ENCODE peak calls at places on chromosomes 3 and 15, in seven cellular contexts. One of them, this sample, is unnamed.

GRCh38 chr15:47944911-47945310 is 175.9 kb upstream of the SLC24A5 start:
- DNase-seq in heart left ventricle: no peak
- DNase-seq in left ventricle myocardium inferior: no peak
- DNase-seq in cardiac muscle cell: no peak
- DNase-seq in heart right ventricle: no peak
- DNase-seq in psoas muscle: no peak
- DNase-seq in breast epithelium: no peak
- DNase-seq in this sample: no peak

GRCh38 chr3:154992655-154993054 is 87.5 kb upstream of the MME start:
- DNase-seq in heart left ventricle: no peak
- DNase-seq in left ventricle myocardium inferior: no peak
- DNase-seq in cardiac muscle cell: no peak
- DNase-seq in heart right ventricle: no peak
- DNase-seq in psoas muscle: no peak
- DNase-seq in breast epithelium: no peak
- DNase-seq in this sample: no peak

GRCh38 chr15:75801859-75802593 is 41.2 kb upstream of the UBE2Q2 start:
- DNase-seq in heart left ventricle: peak; percentile 89
- DNase-seq in left ventricle myocardium inferior: peak; percentile 82
- DNase-seq in cardiac muscle cell: peak; percentile 77
- DNase-seq in heart right ventricle: peak; percentile 78
- DNase-seq in psoas muscle: peak; percentile 91
- DNase-seq in breast epithelium: peak; percentile 72
- DNase-seq in this sample: peak; percentile 78

GRCh38 chr15:39919740-39920509 is at the start of gene GPR176:
- DNase-seq in heart left ventricle: peak; percentile 51
- DNase-seq in left ventricle myocardium inferior: peak; percentile 24
- DNase-seq in cardiac muscle cell: peak; percentile 90
- DNase-seq in heart right ventricle: peak; percentile 15
- DNase-seq in psoas muscle: peak; percentile 52
- DNase-seq in breast epithelium: no peak
- DNase-seq in this sample: peak; percentile 26

GRCh38 chr15:74314897-74315438 is 52.5 kb downstream of the CYP11A1 start:
- DNase-seq in heart left ventricle: peak; percentile 49
- DNase-seq in left ventricle myocardium inferior: peak; percentile 29
- DNase-seq in cardiac muscle cell: no peak
- DNase-seq in heart right ventricle: no peak
- DNase-seq in psoas muscle: peak; percentile 73
- DNase-seq in breast epithelium: no peak
- DNase-seq in this sample: peak; percentile 49

GRCh38 chr3:13174011-13174802 is 101.0 kb upstream of the IQSEC1 start:
- DNase-seq in heart left ventricle: no peak
- DNase-seq in left ventricle myocardium inferior: no peak
- DNase-seq in cardiac muscle cell: no peak
- DNase-seq in heart right ventricle: no peak
- DNase-seq in psoas muscle: no peak
- DNase-seq in breast epithelium: no peak
- DNase-seq in this sample: no peak

GRCh38 chr15:70068783-70069565 is 28.7 kb downstream of the TLE3 start:
- DNase-seq in heart left ventricle: no peak
- DNase-seq in left ventricle myocardium inferior: no peak
- DNase-seq in cardiac muscle cell: no peak
- DNase-seq in heart right ventricle: no peak
- DNase-seq in psoas muscle: no peak
- DNase-seq in breast epithelium: no peak
- DNase-seq in this sample: no peak

GRCh38 chr3:102129774-102130608 is 280.7 kb downstream of the NFKBIZ start:
- DNase-seq in heart left ventricle: peak; percentile 26
- DNase-seq in left ventricle myocardium inferior: peak; percentile 18
- DNase-seq in cardiac muscle cell: peak; percentile 87
- DNase-seq in heart right ventricle: no peak
- DNase-seq in psoas muscle: no peak
- DNase-seq in breast epithelium: no peak
- DNase-seq in this sample: no peak

GRCh38 chr3:12963869-12964712 is 109.1 kb downstream of the IQSEC1 start:
- DNase-seq in heart left ventricle: peak; percentile 58
- DNase-seq in left ventricle myocardium inferior: no peak
- DNase-seq in cardiac muscle cell: peak; percentile 36
- DNase-seq in heart right ventricle: peak; percentile 42
- DNase-seq in psoas muscle: peak; percentile 58
- DNase-seq in breast epithelium: no peak
- DNase-seq in this sample: no peak

GRCh38 chr3:126439346-126439967 is 36.2 kb downstream of the ZXDC start:
- DNase-seq in heart left ventricle: no peak
- DNase-seq in left ventricle myocardium inferior: no peak
- DNase-seq in cardiac muscle cell: no peak
- DNase-seq in heart right ventricle: no peak
- DNase-seq in psoas muscle: no peak
- DNase-seq in breast epithelium: no peak
- DNase-seq in this sample: no peak

GRCh38 chr3:13159890-13160289 is 86.7 kb upstream of the IQSEC1 start:
- DNase-seq in heart left ventricle: no peak
- DNase-seq in left ventricle myocardium inferior: no peak
- DNase-seq in cardiac muscle cell: no peak
- DNase-seq in heart right ventricle: no peak
- DNase-seq in psoas muscle: no peak
- DNase-seq in breast epithelium: peak; percentile 7
- DNase-seq in this sample: no peak

GRCh38 chr15:63465104-63465503 is 39.3 kb upstream of the USP3 start:
- DNase-seq in heart left ventricle: no peak
- DNase-seq in left ventricle myocardium inferior: no peak
- DNase-seq in cardiac muscle cell: peak; percentile 69
- DNase-seq in heart right ventricle: no peak
- DNase-seq in psoas muscle: no peak
- DNase-seq in breast epithelium: no peak
- DNase-seq in this sample: no peak

GRCh38 chr3:60079076-60079475 is 1029.3 kb upstream of the CFAP20DC start:
- DNase-seq in heart left ventricle: no peak
- DNase-seq in left ventricle myocardium inferior: no peak
- DNase-seq in cardiac muscle cell: no peak
- DNase-seq in heart right ventricle: no peak
- DNase-seq in psoas muscle: no peak
- DNase-seq in breast epithelium: no peak
- DNase-seq in this sample: no peak

GRCh38 chr15:85129881-85130280 is 148.2 kb downstream of the PDE8A start:
- DNase-seq in heart left ventricle: no peak
- DNase-seq in left ventricle myocardium inferior: no peak
- DNase-seq in cardiac muscle cell: no peak
- DNase-seq in heart right ventricle: no peak
- DNase-seq in psoas muscle: no peak
- DNase-seq in breast epithelium: no peak
- DNase-seq in this sample: no peak

GRCh38 chr3:62325896-62326295 is 47.5 kb downstream of the FEZF2 start:
- DNase-seq in heart left ventricle: no peak
- DNase-seq in left ventricle myocardium inferior: no peak
- DNase-seq in cardiac muscle cell: no peak
- DNase-seq in heart right ventricle: no peak
- DNase-seq in psoas muscle: no peak
- DNase-seq in breast epithelium: no peak
- DNase-seq in this sample: no peak

GRCh38 chr3:128804017-128804816 is 75.2 kb upstream of the ACAD9 start:
- DNase-seq in heart left ventricle: no peak
- DNase-seq in left ventricle myocardium inferior: no peak
- DNase-seq in cardiac muscle cell: peak; percentile 59
- DNase-seq in heart right ventricle: no peak
- DNase-seq in psoas muscle: no peak
- DNase-seq in breast epithelium: no peak
- DNase-seq in this sample: peak; percentile 34

GRCh38 chr15:52101542-52102340 is 10.8 kb downstream of the BCL2L10 start:
- DNase-seq in heart left ventricle: no peak
- DNase-seq in left ventricle myocardium inferior: no peak
- DNase-seq in cardiac muscle cell: no peak
- DNase-seq in heart right ventricle: no peak
- DNase-seq in psoas muscle: no peak
- DNase-seq in breast epithelium: no peak
- DNase-seq in this sample: no peak

GRCh38 chr15:74202461-74203401 is at the start of gene STRA6:
- DNase-seq in heart left ventricle: peak; percentile 37
- DNase-seq in left ventricle myocardium inferior: no peak
- DNase-seq in cardiac muscle cell: no peak
- DNase-seq in heart right ventricle: no peak
- DNase-seq in psoas muscle: no peak
- DNase-seq in breast epithelium: no peak
- DNase-seq in this sample: no peak

GRCh38 chr3:186124618-186125017 is 15.7 kb upstream of the ETV5 start:
- DNase-seq in heart left ventricle: no peak
- DNase-seq in left ventricle myocardium inferior: no peak
- DNase-seq in cardiac muscle cell: no peak
- DNase-seq in heart right ventricle: no peak
- DNase-seq in psoas muscle: no peak
- DNase-seq in breast epithelium: no peak
- DNase-seq in this sample: no peak

GRCh38 chr3:47266709-47267489 is 15.7 kb downstream of the KIF9 start:
- DNase-seq in heart left ventricle: peak; percentile 96
- DNase-seq in left ventricle myocardium inferior: peak; percentile 88
- DNase-seq in cardiac muscle cell: peak; percentile 97
- DNase-seq in heart right ventricle: peak; percentile 96
- DNase-seq in psoas muscle: peak; percentile 90
- DNase-seq in breast epithelium: peak; percentile 67
- DNase-seq in this sample: peak; percentile 54

GRCh38 chr3:153166206-153166605 is 4.2 kb downstream of the RAP2B start:
- DNase-seq in heart left ventricle: no peak
- DNase-seq in left ventricle myocardium inferior: no peak
- DNase-seq in cardiac muscle cell: peak; percentile 44
- DNase-seq in heart right ventricle: no peak
- DNase-seq in psoas muscle: no peak
- DNase-seq in breast epithelium: no peak
- DNase-seq in this sample: peak; percentile 40

GRCh38 chr3:27311400-27311799 is 57.8 kb downstream of the NEK10 start:
- DNase-seq in heart left ventricle: no peak
- DNase-seq in left ventricle myocardium inferior: no peak
- DNase-seq in cardiac muscle cell: peak; percentile 54
- DNase-seq in heart right ventricle: no peak
- DNase-seq in psoas muscle: no peak
- DNase-seq in breast epithelium: no peak
- DNase-seq in this sample: no peak

GRCh38 chr3:6717026-6717943 is 143.6 kb upstream of the GRM7 start:
- DNase-seq in heart left ventricle: no peak
- DNase-seq in left ventricle myocardium inferior: no peak
- DNase-seq in cardiac muscle cell: no peak
- DNase-seq in heart right ventricle: no peak
- DNase-seq in psoas muscle: no peak
- DNase-seq in breast epithelium: no peak
- DNase-seq in this sample: no peak

GRCh38 chr3:171833006-171833405 is 10.1 kb upstream of the TMEM212 start:
- DNase-seq in heart left ventricle: no peak
- DNase-seq in left ventricle myocardium inferior: no peak
- DNase-seq in cardiac muscle cell: no peak
- DNase-seq in heart right ventricle: no peak
- DNase-seq in psoas muscle: no peak
- DNase-seq in breast epithelium: no peak
- DNase-seq in this sample: no peak
- H3K4me1 ChIP-seq in heart left ventricle: peaks cover 61% of the 10 kb centered on the region
- H3K4me1 ChIP-seq in left ventricle myocardium inferior: peaks cover 78% of the 10 kb centered on the region
- H3K4me1 ChIP-seq in cardiac muscle cell: peaks cover 28% of the 10 kb centered on the region
- H3K4me1 ChIP-seq in heart right ventricle: peaks cover 67% of the 10 kb centered on the region
- H3K4me1 ChIP-seq in psoas muscle: peaks cover 20% of the 10 kb centered on the region
- H3K4me1 ChIP-seq in breast epithelium: peaks cover 5% of the 10 kb centered on the region
- H3K4me1 ChIP-seq in this sample: no peaks in the 10 kb centered on the region

GRCh38 chr3:52288674-52289073 is 1.0 kb downstream of the GLYCTK start:
- DNase-seq in heart left ventricle: no peak
- DNase-seq in left ventricle myocardium inferior: no peak
- DNase-seq in cardiac muscle cell: no peak
- DNase-seq in heart right ventricle: no peak
- DNase-seq in psoas muscle: no peak
- DNase-seq in breast epithelium: no peak
- DNase-seq in this sample: no peak
- H3K27ac ChIP-seq in heart left ventricle: peak overlapping the region; percentile 98
- H3K27ac ChIP-seq in left ventricle myocardium inferior: peak overlapping the region; percentile 100
- H3K27ac ChIP-seq in cardiac muscle cell: no peak overlapping the region
- H3K27ac ChIP-seq in heart right ventricle: peak overlapping the region; percentile 94
- H3K27ac ChIP-seq in psoas muscle: no peak overlapping the region
- H3K27ac ChIP-seq in breast epithelium: no peak overlapping the region
- H3K27ac ChIP-seq in this sample: peak overlapping the region; percentile 99

GRCh38 chr3:66441124-66441523 is 59.7 kb downstream of the LRIG1 start:
- DNase-seq in heart left ventricle: no peak
- DNase-seq in left ventricle myocardium inferior: no peak
- DNase-seq in cardiac muscle cell: peak; percentile 34
- DNase-seq in heart right ventricle: no peak
- DNase-seq in psoas muscle: no peak
- DNase-seq in breast epithelium: no peak
- DNase-seq in this sample: no peak
- H3K4me1 ChIP-seq in heart left ventricle: peaks cover 81% of the 10 kb centered on the region
- H3K4me1 ChIP-seq in left ventricle myocardium inferior: peaks cover 100% of the 10 kb centered on the region
- H3K4me1 ChIP-seq in cardiac muscle cell: peaks cover 46% of the 10 kb centered on the region
- H3K4me1 ChIP-seq in heart right ventricle: peaks cover 93% of the 10 kb centered on the region
- H3K4me1 ChIP-seq in psoas muscle: peaks cover 69% of the 10 kb centered on the region
- H3K4me1 ChIP-seq in breast epithelium: peaks cover 28% of the 10 kb centered on the region
- H3K4me1 ChIP-seq in this sample: peaks cover 4% of the 10 kb centered on the region

GRCh38 chr15:71706461-71707229 is 103.7 kb upstream of the NR2E3 start:
- DNase-seq in heart left ventricle: no peak
- DNase-seq in left ventricle myocardium inferior: no peak
- DNase-seq in cardiac muscle cell: no peak
- DNase-seq in heart right ventricle: no peak
- DNase-seq in psoas muscle: no peak
- DNase-seq in breast epithelium: no peak
- DNase-seq in this sample: no peak

GRCh38 chr15:71707230-71708051 is 102.9 kb upstream of the NR2E3 start:
- DNase-seq in heart left ventricle: no peak
- DNase-seq in left ventricle myocardium inferior: no peak
- DNase-seq in cardiac muscle cell: peak; percentile 52
- DNase-seq in heart right ventricle: peak; percentile 29
- DNase-seq in psoas muscle: no peak
- DNase-seq in breast epithelium: no peak
- DNase-seq in this sample: no peak

GRCh38 chr15:71708741-71709140 is 101.6 kb upstream of the NR2E3 start:
- DNase-seq in heart left ventricle: peak; percentile 48
- DNase-seq in left ventricle myocardium inferior: no peak
- DNase-seq in cardiac muscle cell: peak; percentile 30
- DNase-seq in heart right ventricle: peak; percentile 30
- DNase-seq in psoas muscle: no peak
- DNase-seq in breast epithelium: no peak
- DNase-seq in this sample: no peak

GRCh38 chr15:71709808-71710418 is 100.4 kb upstream of the NR2E3 start:
- DNase-seq in heart left ventricle: no peak
- DNase-seq in left ventricle myocardium inferior: no peak
- DNase-seq in cardiac muscle cell: no peak
- DNase-seq in heart right ventricle: no peak
- DNase-seq in psoas muscle: no peak
- DNase-seq in breast epithelium: no peak
- DNase-seq in this sample: no peak

GRCh38 chr15:71708052-71708432 is 102.3 kb upstream of the NR2E3 start:
- DNase-seq in heart left ventricle: peak; percentile 35
- DNase-seq in left ventricle myocardium inferior: no peak
- DNase-seq in cardiac muscle cell: no peak
- DNase-seq in heart right ventricle: no peak
- DNase-seq in psoas muscle: no peak
- DNase-seq in breast epithelium: no peak
- DNase-seq in this sample: no peak
- H3K27ac ChIP-seq in heart left ventricle: peak overlapping the region; percentile 39
- H3K27ac ChIP-seq in left ventricle myocardium inferior: peak overlapping the region; percentile 81
- H3K27ac ChIP-seq in cardiac muscle cell: no peak overlapping the region
- H3K27ac ChIP-seq in heart right ventricle: peak overlapping the region; percentile 86
- H3K27ac ChIP-seq in psoas muscle: no peak overlapping the region
- H3K27ac ChIP-seq in breast epithelium: peak overlapping the region; percentile 77
- H3K27ac ChIP-seq in this sample: no peak overlapping the region

GRCh38 chr3:37882711-37883110 is 21.0 kb downstream of the CTDSPL start:
- DNase-seq in heart left ventricle: no peak
- DNase-seq in left ventricle myocardium inferior: no peak
- DNase-seq in cardiac muscle cell: no peak
- DNase-seq in heart right ventricle: no peak
- DNase-seq in psoas muscle: no peak
- DNase-seq in breast epithelium: no peak
- DNase-seq in this sample: no peak
- H3K4me1 ChIP-seq in heart left ventricle: peaks cover 64% of the 10 kb centered on the region
- H3K4me1 ChIP-seq in left ventricle myocardium inferior: peaks cover 81% of the 10 kb centered on the region
- H3K4me1 ChIP-seq in cardiac muscle cell: peaks cover 8% of the 10 kb centered on the region
- H3K4me1 ChIP-seq in heart right ventricle: peaks cover 83% of the 10 kb centered on the region
- H3K4me1 ChIP-seq in psoas muscle: no peaks in the 10 kb centered on the region
- H3K4me1 ChIP-seq in breast epithelium: no peaks in the 10 kb centered on the region
- H3K4me1 ChIP-seq in this sample: no peaks in the 10 kb centered on the region

This sample was measured in CD8-positive, alpha-beta T cell.